ENCODE peak calls at places on chromosome X, in seven cellular contexts. F, B, X, Q, Y, J and K are unnamed samples. For H3K36me3, the result is how much of the 10 kb centered on the place peaks cover.

GRCh38 chrX:9372866-9373265 is 92.0 kb upstream of the TBL1X start:
- DNase-seq in F (no peak), B (no peak), X (no peak), Q (peak), Y (no peak), J (no peak), K (no peak)

GRCh38 chrX:11287505-11287904 is 5.7 kb upstream of the AMELX start:
- DNase-seq in F (no peak), B (no peak), X (no peak), Q (no peak), Y (no peak), J (no peak), K (no peak)

GRCh38 chrX:1582686-1583437 is 8.5 kb upstream of the AKAP17A start:
- DNase-seq in F (no peak), B (peak), X (no peak), Q (peak), Y (no peak), J (peak), K (no peak)

GRCh38 chrX:23742174-23742692 is 843 bp downstream of the ACOT9 start:
- DNase-seq in F (no peak), B (no peak), X (peak), Q (no peak), Y (no peak), J (no peak), K (peak)

GRCh38 chrX:132226169-132226568 is 6.9 kb upstream of the RAP2C start:
- DNase-seq in F (no peak), B (no peak), X (no peak), Q (no peak), Y (no peak), J (no peak), K (no peak)

GRCh38 chrX:131609480-131609879 is 65.6 kb downstream of the OR13H1 start:
- DNase-seq in F (no peak), B (no peak), X (no peak), Q (no peak), Y (no peak), J (no peak), K (no peak)

GRCh38 chrX:20623448-20623847 is 356.7 kb upstream of the RPS6KA3 start:
- DNase-seq in F (no peak), B (no peak), X (no peak), Q (no peak), Y (no peak), J (no peak), K (no peak)

GRCh38 chrX:130498653-130499274 is 97.0 kb downstream of the RBMX2 start:
- DNase-seq in F (no peak), B (no peak), X (no peak), Q (no peak), Y (no peak), J (no peak), K (no peak)

GRCh38 chrX:133335027-133335426 is 80.3 kb downstream of the GPC4 start:
- DNase-seq in F (no peak), B (no peak), X (peak), Q (no peak), Y (no peak), J (no peak), K (peak)

GRCh38 chrX:72620550-72621145 is 48.0 kb upstream of the HDAC8 start:
- DNase-seq in F (no peak), B (peak), X (peak), Q (no peak), Y (peak), J (no peak), K (no peak)

GRCh38 chrX:22974616-22975015 is 25.1 kb upstream of the DDX53 start:
- DNase-seq in F (no peak), B (no peak), X (no peak), Q (no peak), Y (no peak), J (no peak), K (no peak)

GRCh38 chrX:71617742-71618141 is 569 bp downstream of the CXCR3 start:
- DNase-seq in F (no peak), B (no peak), X (no peak), Q (no peak), Y (no peak), J (no peak), K (no peak)

GRCh38 chrX:24396236-24396929 is 35.9 kb downstream of the SUPT20HL1 start:
- DNase-seq in F (no peak), B (no peak), X (no peak), Q (no peak), Y (no peak), J (no peak), K (no peak)

GRCh38 chrX:136076942-136077341 is 70.4 kb upstream of the FHL1 start:
- DNase-seq in F (no peak), B (no peak), X (no peak), Q (no peak), Y (no peak), J (no peak), K (no peak)

GRCh38 chrX:15349046-15349445 is 13.7 kb upstream of the PIGA start:
- DNase-seq in F (no peak), B (no peak), X (peak), Q (no peak), Y (no peak), J (no peak), K (peak)

GRCh38 chrX:72121381-72121780 is 10.3 kb downstream of the RTL5 start:
- DNase-seq in F (peak), B (peak), X (peak), Q (no peak), Y (no peak), J (peak), K (no peak)

GRCh38 chrX:108312938-108313337 is 125.3 kb downstream of the COL4A6 start:
- DNase-seq in F (peak), B (no peak), X (peak), Q (peak), Y (no peak), J (no peak), K (no peak)

GRCh38 chrX:148204195-148204594 is 223.1 kb downstream of the FMR1NB start:
- DNase-seq in F (no peak), B (no peak), X (no peak), Q (no peak), Y (no peak), J (no peak), K (no peak)

GRCh38 chrX:113726466-113726865 is 857.4 kb upstream of the HTR2C start:
- DNase-seq in F (no peak), B (no peak), X (no peak), Q (no peak), Y (no peak), J (no peak), K (no peak)

DNA sequence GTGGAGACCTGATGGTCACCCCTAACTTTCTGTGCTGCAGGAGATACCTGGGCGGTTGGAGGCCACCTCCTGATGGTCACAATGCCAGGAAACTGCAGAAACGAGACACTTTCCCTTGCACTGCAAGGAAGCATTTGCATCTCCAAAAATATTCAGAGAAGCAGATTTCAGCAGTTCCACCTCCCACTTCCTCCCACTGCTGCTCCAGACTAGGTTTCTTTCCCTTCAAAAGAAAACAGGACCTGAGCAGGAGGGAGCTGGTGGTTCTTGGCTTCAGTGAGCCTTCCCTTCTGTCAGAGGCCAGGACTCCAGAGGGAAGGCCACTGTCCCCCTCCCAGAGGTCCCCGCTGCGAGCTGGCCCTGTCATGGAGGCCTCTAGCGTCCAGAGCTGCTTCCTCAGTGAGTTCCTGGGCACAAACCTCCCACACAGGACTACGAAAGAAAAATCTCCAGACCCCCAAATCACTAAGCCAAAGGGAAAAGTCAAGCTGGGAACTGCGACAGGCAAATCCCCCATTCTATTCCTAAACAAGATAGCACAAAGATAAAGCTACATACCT is 35.9 kb downstream of the GPM6B start:
- DNase-seq in F (no peak), B (no peak), X (no peak), Q (no peak), Y (no peak), J (no peak), K (no peak)
- H3K36me3 ChIP-seq in F (under half), B (under half), X (under half), Q (under half), Y (under half), J (under half), K (under half)

GRCh38 chrX:30219372-30219771 is 4.0 kb downstream of the MAGEB2 start:
- DNase-seq in F (no peak), B (no peak), X (no peak), Q (no peak), Y (no peak), J (no peak), K (no peak)
- H3K27ac ChIP-seq in F (no peak), B (no peak), X (no peak), Q (no peak), Y (no peak), J (no peak), K (no peak)

DNA sequence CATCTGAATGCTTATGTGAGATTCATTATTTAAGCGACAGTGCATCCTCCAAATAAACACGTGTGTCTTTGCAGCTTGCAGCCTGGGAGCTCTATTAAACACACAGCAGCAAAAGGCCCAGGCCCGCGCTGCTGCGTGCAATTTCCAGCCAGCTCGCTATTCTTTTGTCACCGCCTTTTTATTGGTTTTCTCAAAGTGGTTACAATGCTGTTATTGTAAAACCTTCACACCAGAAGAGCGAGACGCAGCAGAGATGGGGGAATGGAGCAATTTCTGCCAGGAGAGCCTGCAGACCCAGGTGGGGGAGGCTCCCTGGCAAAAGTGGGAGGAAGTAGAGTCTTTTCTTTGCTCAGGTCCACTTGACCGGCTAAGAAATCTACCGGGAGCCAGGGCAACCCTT is 252.5 kb downstream of the BCOR start:
- DNase-seq in F (no peak), B (no peak), X (no peak), Q (no peak), Y (no peak), J (no peak), K (no peak)
- H3K36me3 ChIP-seq in F (under half), B (under half), X (under half), Q (under half), Y (under half), J (under half), K (under half)

GRCh38 chrX:13733506-13733905 is 914 bp downstream of the TRAPPC2 start:
- DNase-seq in F (no peak), B (no peak), X (no peak), Q (no peak), Y (no peak), J (no peak), K (no peak)
- H3K27ac ChIP-seq in F (no peak), B (peak), X (peak), Q (peak), Y (no peak), J (peak), K (no peak)

GRCh38 chrX:53538781-53539180 is 104.6 kb upstream of the HSD17B10 start:
- DNase-seq in F (no peak), B (no peak), X (no peak), Q (no peak), Y (no peak), J (no peak), K (no peak)
- H3K36me3 ChIP-seq in F (half or more), B (half or more), X (half or more), Q (under half), Y (under half), J (half or more), K (half or more)

DNA sequence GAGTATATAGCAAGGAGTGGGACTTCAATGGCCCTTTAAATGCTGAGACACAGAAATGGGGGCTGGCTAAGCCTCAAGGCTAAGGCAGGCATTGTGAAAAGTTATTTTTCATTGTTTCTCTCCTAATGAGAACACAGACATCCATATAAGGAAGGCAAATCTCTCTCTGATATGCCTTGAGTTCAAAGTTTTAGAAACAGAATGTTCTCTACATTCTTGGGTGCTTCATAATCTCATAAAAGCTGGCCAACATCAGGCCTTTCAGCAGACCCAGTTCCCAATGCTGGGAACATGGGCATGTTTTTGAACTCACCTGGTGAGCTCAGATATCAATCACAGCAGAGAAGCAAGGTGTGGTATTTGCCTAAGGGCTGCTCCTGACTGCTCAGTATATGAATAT is 19.4 kb upstream of the RAB40A start:
- DNase-seq in F (no peak), B (no peak), X (no peak), Q (no peak), Y (no peak), J (no peak), K (no peak)
- H3K27ac ChIP-seq in F (no peak), B (no peak), X (no peak), Q (no peak), Y (peak), J (no peak), K (no peak)